ENCODE peak calls at places on chromosomes 6 and 20, in four cellular contexts. One of them, this sample, is unnamed. For H3K4me1 and H3K9me3, the result is how much of the 10 kb centered on the place peaks cover.

GRCh38 chr6:161917645-161918044 is 643.8 kb upstream of the AGPAT4 start:
- DNase-seq in left ventricle myocardium inferior: no peak
- DNase-seq in breast epithelium: no peak
- DNase-seq in adrenal gland: no peak
- DNase-seq in this sample: no peak

GRCh38 chr20:18263723-18264122 is 24.6 kb upstream of the ZNF133 start:
- DNase-seq in left ventricle myocardium inferior: no peak
- DNase-seq in breast epithelium: no peak
- DNase-seq in adrenal gland: no peak
- DNase-seq in this sample: no peak

GRCh38 chr6:35831257-35832007 is 26.3 kb downstream of the LHFPL5 start:
- DNase-seq in left ventricle myocardium inferior: no peak
- DNase-seq in breast epithelium: no peak
- DNase-seq in adrenal gland: no peak
- DNase-seq in this sample: no peak

GRCh38 chr6:139970591-139970991 is 596.1 kb upstream of the CITED2 start:
- DNase-seq in left ventricle myocardium inferior: no peak
- DNase-seq in breast epithelium: no peak
- DNase-seq in adrenal gland: no peak
- DNase-seq in this sample: no peak

GRCh38 chr6:54813901-54814300 is 32.7 kb upstream of the FAM83B start:
- DNase-seq in left ventricle myocardium inferior: no peak
- DNase-seq in breast epithelium: no peak
- DNase-seq in adrenal gland: no peak
- DNase-seq in this sample: no peak

GRCh38 chr6:167797871-167798265 is 28.8 kb upstream of the AFDN start:
- DNase-seq in left ventricle myocardium inferior: no peak
- DNase-seq in breast epithelium: no peak
- DNase-seq in adrenal gland: no peak
- DNase-seq in this sample: no peak

GRCh38 chr6:144305985-144306384 is 20.9 kb downstream of the UTRN start:
- DNase-seq in left ventricle myocardium inferior: no peak
- DNase-seq in breast epithelium: no peak
- DNase-seq in adrenal gland: no peak
- DNase-seq in this sample: no peak

GRCh38 chr6:34178361-34179105 is 32.6 kb upstream of the GRM4 start:
- DNase-seq in left ventricle myocardium inferior: no peak
- DNase-seq in breast epithelium: no peak
- DNase-seq in adrenal gland: no peak
- DNase-seq in this sample: no peak

GRCh38 chr20:34249291-34249690 is 8.1 kb downstream of the ASIP start:
- DNase-seq in left ventricle myocardium inferior: no peak
- DNase-seq in breast epithelium: no peak
- DNase-seq in adrenal gland: no peak
- DNase-seq in this sample: no peak

GRCh38 chr6:111805511-111806181 is 67.6 kb downstream of the FYN start:
- DNase-seq in left ventricle myocardium inferior: no peak
- DNase-seq in breast epithelium: no peak
- DNase-seq in adrenal gland: no peak
- DNase-seq in this sample: no peak

GRCh38 chr6:15431762-15432495 is 186.1 kb downstream of the JARID2 start:
- DNase-seq in left ventricle myocardium inferior: no peak
- DNase-seq in breast epithelium: no peak
- DNase-seq in adrenal gland: no peak
- DNase-seq in this sample: no peak

GRCh38 chr6:157019115-157019628 is 242.0 kb downstream of the ARID1B start:
- DNase-seq in left ventricle myocardium inferior: no peak
- DNase-seq in breast epithelium: no peak
- DNase-seq in adrenal gland: no peak
- DNase-seq in this sample: no peak

GRCh38 chr6:157187182-157188093 is 135.9 kb downstream of the TMEM242 start:
- DNase-seq in left ventricle myocardium inferior: no peak
- DNase-seq in breast epithelium: no peak
- DNase-seq in adrenal gland: no peak
- DNase-seq in this sample: no peak

GRCh38 chr6:56246941-56247653 is at the start of gene COL21A1:
- DNase-seq in left ventricle myocardium inferior: peak
- DNase-seq in breast epithelium: no peak
- DNase-seq in adrenal gland: peak
- DNase-seq in this sample: no peak

GRCh38 chr20:34262488-34263288 is 21.5 kb downstream of the ASIP start:
- DNase-seq in left ventricle myocardium inferior: peak
- DNase-seq in breast epithelium: no peak
- DNase-seq in adrenal gland: peak
- DNase-seq in this sample: peak

GRCh38 chr20:41369673-41370072 is 3.1 kb upstream of the EMILIN3 start:
- DNase-seq in left ventricle myocardium inferior: no peak
- DNase-seq in breast epithelium: no peak
- DNase-seq in adrenal gland: no peak
- DNase-seq in this sample: no peak

GRCh38 chr6:32212076-32212760 is 11.6 kb downstream of the NOTCH4 start:
- DNase-seq in left ventricle myocardium inferior: no peak
- DNase-seq in breast epithelium: no peak
- DNase-seq in adrenal gland: no peak
- DNase-seq in this sample: no peak

GRCh38 chr6:155419161-155419560 is 36.5 kb downstream of the NOX3 start:
- DNase-seq in left ventricle myocardium inferior: no peak
- DNase-seq in breast epithelium: no peak
- DNase-seq in adrenal gland: no peak
- DNase-seq in this sample: no peak

GRCh38 chr6:14792118-14792955 is 453.5 kb upstream of the JARID2 start:
- DNase-seq in left ventricle myocardium inferior: no peak
- DNase-seq in breast epithelium: no peak
- DNase-seq in adrenal gland: no peak
- DNase-seq in this sample: no peak

GRCh38 chr6:138690975-138691594 is 82.5 kb upstream of the CCDC28A start:
- DNase-seq in left ventricle myocardium inferior: no peak
- DNase-seq in breast epithelium: no peak
- DNase-seq in adrenal gland: no peak
- DNase-seq in this sample: no peak

GRCh38 chr6:41375598-41376151 is 40.3 kb downstream of the NCR2 start:
- DNase-seq in left ventricle myocardium inferior: no peak
- DNase-seq in breast epithelium: no peak
- DNase-seq in adrenal gland: no peak
- DNase-seq in this sample: no peak

GRCh38 chr6:158168054-158168303 is at the start of gene SERAC1:
- DNase-seq in left ventricle myocardium inferior: no peak
- DNase-seq in breast epithelium: no peak
- DNase-seq in adrenal gland: no peak
- DNase-seq in this sample: no peak

GRCh38 chr6:64553414-64553813 is 917.8 kb downstream of the PHF3 start:
- DNase-seq in left ventricle myocardium inferior: no peak
- DNase-seq in breast epithelium: no peak
- DNase-seq in adrenal gland: no peak
- DNase-seq in this sample: no peak

GRCh38 chr6:3816251-3816650 is 32.9 kb upstream of the FAM50B start:
- DNase-seq in left ventricle myocardium inferior: no peak
- DNase-seq in breast epithelium: no peak
- DNase-seq in adrenal gland: no peak
- DNase-seq in this sample: no peak

GRCh38 chr20:50866036-50866685 is 65.1 kb downstream of the ADNP start:
- DNase-seq in left ventricle myocardium inferior: no peak
- DNase-seq in breast epithelium: no peak
- DNase-seq in adrenal gland: no peak
- DNase-seq in this sample: no peak

GRCh38 chr6:8006208-8006607 is 58.0 kb downstream of the BLOC1S5 start:
- DNase-seq in left ventricle myocardium inferior: no peak
- DNase-seq in breast epithelium: no peak
- DNase-seq in adrenal gland: no peak
- DNase-seq in this sample: no peak

GRCh38 chr6:106629103-106629858 is at the start of the genes QRSL1 and RTN4IP1:
- DNase-seq in left ventricle myocardium inferior: peak
- DNase-seq in breast epithelium: peak
- DNase-seq in adrenal gland: peak
- DNase-seq in this sample: peak
- H3K4me1 ChIP-seq in left ventricle myocardium inferior: under half
- H3K4me1 ChIP-seq in breast epithelium: under half
- H3K4me1 ChIP-seq in adrenal gland: under half
- H3K4me1 ChIP-seq in this sample: under half

DNA sequence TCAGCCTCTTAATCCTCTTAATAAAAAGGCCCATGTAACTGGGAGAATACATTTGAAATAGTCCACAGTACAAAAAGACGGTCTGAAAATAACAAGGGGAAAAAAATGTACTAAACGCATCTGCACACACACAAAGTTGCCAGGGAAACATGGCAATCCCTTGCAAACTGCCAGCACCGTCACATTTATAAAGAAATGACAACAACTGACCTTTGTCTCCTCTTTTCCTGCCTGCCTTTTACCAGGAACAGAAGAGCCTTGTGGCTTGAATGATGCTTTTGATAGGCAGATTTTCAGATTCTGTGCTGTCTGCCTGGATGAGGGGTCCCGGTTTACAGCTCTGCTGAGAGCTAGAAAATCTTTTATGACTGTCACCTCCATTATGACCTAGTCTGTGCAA is 308.6 kb upstream of the ZFP64 start:
- DNase-seq in left ventricle myocardium inferior: no peak
- DNase-seq in breast epithelium: no peak
- DNase-seq in adrenal gland: no peak
- DNase-seq in this sample: no peak
- H3K27ac ChIP-seq in left ventricle myocardium inferior: no peak
- H3K27ac ChIP-seq in breast epithelium: no peak
- H3K27ac ChIP-seq in adrenal gland: no peak
- H3K27ac ChIP-seq in this sample: no peak

GRCh38 chr20:56018194-56018593 is 12.9 kb upstream of the CBLN4 start:
- DNase-seq in left ventricle myocardium inferior: no peak
- DNase-seq in breast epithelium: no peak
- DNase-seq in adrenal gland: no peak
- DNase-seq in this sample: no peak
- H3K9me3 ChIP-seq in left ventricle myocardium inferior: under half
- H3K9me3 ChIP-seq in breast epithelium: under half
- H3K9me3 ChIP-seq in adrenal gland: under half
- H3K9me3 ChIP-seq in this sample: under half

GRCh38 chr6:108673153-108673552 is 112.4 kb downstream of the FOXO3 start:
- DNase-seq in left ventricle myocardium inferior: no peak
- DNase-seq in breast epithelium: no peak
- DNase-seq in adrenal gland: no peak
- DNase-seq in this sample: no peak

GRCh38 chr6:108671790-108672189 is 111.1 kb downstream of the FOXO3 start:
- DNase-seq in left ventricle myocardium inferior: no peak
- DNase-seq in breast epithelium: no peak
- DNase-seq in adrenal gland: no peak
- DNase-seq in this sample: no peak

GRCh38 chr6:108669673-108670072 is 109.0 kb downstream of the FOXO3 start:
- DNase-seq in left ventricle myocardium inferior: no peak
- DNase-seq in breast epithelium: no peak
- DNase-seq in adrenal gland: no peak
- DNase-seq in this sample: no peak

GRCh38 chr6:108673602-108674001 is 112.9 kb downstream of the FOXO3 start:
- DNase-seq in left ventricle myocardium inferior: no peak
- DNase-seq in breast epithelium: no peak
- DNase-seq in adrenal gland: no peak
- DNase-seq in this sample: no peak

DNA sequence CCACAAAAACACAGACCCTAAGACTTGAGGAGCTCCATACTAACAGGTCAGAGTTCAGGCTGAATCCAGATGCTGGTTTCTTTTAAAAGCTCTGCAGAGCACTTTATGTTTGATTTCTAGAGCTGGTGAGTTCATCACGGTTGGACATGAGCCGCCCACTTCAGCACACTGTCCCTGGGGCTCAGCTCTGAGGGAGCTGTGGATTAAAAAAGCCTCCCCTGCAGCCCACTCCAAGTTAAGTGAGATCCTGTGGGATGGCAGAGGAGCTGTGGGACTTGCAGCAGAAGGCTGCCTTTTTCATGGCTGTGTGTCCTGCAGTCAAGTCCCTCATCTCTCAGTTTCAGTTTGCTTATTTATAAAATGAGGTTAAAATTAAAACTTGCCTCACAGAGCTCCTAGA is 110.5 kb downstream of the FOXO3 start:
- DNase-seq in left ventricle myocardium inferior: no peak
- DNase-seq in breast epithelium: no peak
- DNase-seq in adrenal gland: no peak
- DNase-seq in this sample: no peak
- H3K4me1 ChIP-seq in left ventricle myocardium inferior: half or more
- H3K4me1 ChIP-seq in breast epithelium: under half
- H3K4me1 ChIP-seq in adrenal gland: under half
- H3K4me1 ChIP-seq in this sample: under half